ENCODE peak calls at places on chromosome 19, in nine cellular contexts. One of them, this sample, is unnamed.

GRCh38 chr19:10114651-10115391 is 3.3 kb downstream of the P2RY11 start:
- DNase-seq in endothelial cell: no peak
- DNase-seq in B cell: no peak
- DNase-seq in fibroblast of mammary gland: no peak
- DNase-seq in Calu3: no peak
- DNase-seq in progenitor cell of endocrine pancreas: no peak
- DNase-seq in GM13977: no peak
- DNase-seq in left ventricle myocardium inferior: no peak
- DNase-seq in H1: no peak
- DNase-seq in this sample: no peak

GRCh38 chr19:18765224-18765623 is 25.9 kb downstream of the COMP start:
- DNase-seq in GM13977: no peak
- DNase-seq in H1: no peak
- DNase-seq in progenitor cell of endocrine pancreas: no peak
- DNase-seq in fibroblast of mammary gland: no peak
- DNase-seq in Calu3: no peak
- DNase-seq in B cell: no peak
- DNase-seq in endothelial cell: no peak
- DNase-seq in left ventricle myocardium inferior: no peak
- DNase-seq in this sample: no peak

GRCh38 chr19:17441241-17442135 is 7.0 kb downstream of the TMEM221 start:
- DNase-seq in Calu3: no peak
- DNase-seq in progenitor cell of endocrine pancreas: no peak
- DNase-seq in endothelial cell: peak; percentile 40
- DNase-seq in fibroblast of mammary gland: peak; percentile 66
- DNase-seq in left ventricle myocardium inferior: no peak
- DNase-seq in H1: no peak
- DNase-seq in B cell: no peak
- DNase-seq in GM13977: peak; percentile 58
- DNase-seq in this sample: no peak

GRCh38 chr19:5434351-5434917 is 20.8 kb upstream of the ZNRF4 start:
- DNase-seq in H1: no peak
- DNase-seq in progenitor cell of endocrine pancreas: no peak
- DNase-seq in GM13977: no peak
- DNase-seq in left ventricle myocardium inferior: no peak
- DNase-seq in Calu3: no peak
- DNase-seq in fibroblast of mammary gland: no peak
- DNase-seq in B cell: no peak
- DNase-seq in endothelial cell: no peak
- DNase-seq in this sample: no peak

GRCh38 chr19:14114854-14115253 is 2.7 kb downstream of the PRKACA start:
- DNase-seq in H1: no peak
- DNase-seq in endothelial cell: peak; percentile 72
- DNase-seq in progenitor cell of endocrine pancreas: no peak
- DNase-seq in fibroblast of mammary gland: peak; percentile 25
- DNase-seq in GM13977: peak; percentile 60
- DNase-seq in Calu3: peak; percentile 71
- DNase-seq in left ventricle myocardium inferior: peak; percentile 67
- DNase-seq in B cell: peak; percentile 58
- DNase-seq in this sample: no peak

GRCh38 chr19:17409990-17410389 is 4.6 kb upstream of the BST2 start:
- DNase-seq in Calu3: no peak
- DNase-seq in progenitor cell of endocrine pancreas: no peak
- DNase-seq in B cell: no peak
- DNase-seq in fibroblast of mammary gland: no peak
- DNase-seq in left ventricle myocardium inferior: no peak
- DNase-seq in GM13977: no peak
- DNase-seq in endothelial cell: no peak
- DNase-seq in H1: no peak
- DNase-seq in this sample: no peak

GRCh38 chr19:6092329-6093286 is 17.7 kb downstream of the RFX2 start:
- DNase-seq in GM13977: no peak
- DNase-seq in H1: peak; percentile 34
- DNase-seq in endothelial cell: peak; percentile 25
- DNase-seq in progenitor cell of endocrine pancreas: peak; percentile 59
- DNase-seq in left ventricle myocardium inferior: peak; percentile 84
- DNase-seq in B cell: no peak
- DNase-seq in Calu3: peak; percentile 81
- DNase-seq in fibroblast of mammary gland: peak; percentile 85
- DNase-seq in this sample: no peak

GRCh38 chr19:19630062-19630414 is 2.0 kb upstream of the LPAR2 start:
- DNase-seq in B cell: no peak
- DNase-seq in endothelial cell: no peak
- DNase-seq in progenitor cell of endocrine pancreas: no peak
- DNase-seq in GM13977: no peak
- DNase-seq in left ventricle myocardium inferior: no peak
- DNase-seq in Calu3: no peak
- DNase-seq in H1: no peak
- DNase-seq in fibroblast of mammary gland: no peak
- DNase-seq in this sample: no peak

GRCh38 chr19:16726916-16727315 is 7.3 kb downstream of the NWD1 start:
- DNase-seq in Calu3: no peak
- DNase-seq in fibroblast of mammary gland: no peak
- DNase-seq in endothelial cell: no peak
- DNase-seq in GM13977: no peak
- DNase-seq in H1: no peak
- DNase-seq in progenitor cell of endocrine pancreas: no peak
- DNase-seq in B cell: no peak
- DNase-seq in left ventricle myocardium inferior: no peak
- DNase-seq in this sample: no peak

DNA sequence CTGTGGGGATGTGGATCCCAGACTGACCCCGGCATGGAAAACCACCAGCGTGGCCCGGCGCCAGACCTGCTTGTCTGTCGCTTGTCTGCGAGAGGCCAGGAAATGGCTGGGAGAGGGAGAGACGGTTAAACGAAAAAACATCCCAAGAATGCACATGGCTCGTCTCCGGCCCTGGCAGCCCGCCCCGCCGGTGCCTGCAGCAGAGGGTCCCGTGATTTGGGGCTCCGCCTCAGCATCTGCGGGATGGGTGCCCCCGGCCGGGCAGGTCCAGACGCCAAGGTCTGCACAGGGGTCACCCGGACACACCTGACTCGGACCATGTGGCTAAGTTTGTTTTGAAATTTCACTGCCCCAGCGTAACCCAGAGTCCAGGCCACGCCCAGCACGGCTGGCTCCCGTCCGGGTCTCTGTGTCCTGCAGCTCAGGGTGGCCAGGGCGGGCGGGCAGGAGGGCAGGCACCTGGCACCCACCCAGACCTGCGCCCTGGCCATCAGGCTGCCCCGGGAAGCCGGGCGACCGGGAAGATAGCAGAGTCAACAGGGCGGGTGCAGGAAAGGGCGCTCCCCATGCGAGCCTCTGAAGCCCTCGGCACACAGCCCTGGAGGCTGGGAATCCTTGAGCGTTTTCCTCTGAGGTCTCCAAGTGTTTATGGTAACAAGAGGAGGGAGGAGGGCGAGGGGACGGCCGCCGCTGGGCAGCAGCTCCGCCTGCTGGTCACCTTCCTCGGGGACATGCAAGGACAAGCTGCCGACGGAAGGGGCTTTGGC is 103.2 kb downstream of the GADD45B start:
- DNase-seq in endothelial cell: peak; percentile 85
- DNase-seq in fibroblast of mammary gland: peak; percentile 90
- DNase-seq in H1: peak; percentile 76
- DNase-seq in GM13977: peak; percentile 86
- DNase-seq in B cell: no peak
- DNase-seq in progenitor cell of endocrine pancreas: peak; percentile 78
- DNase-seq in left ventricle myocardium inferior: peak; percentile 90
- DNase-seq in Calu3: peak; percentile 87
- DNase-seq in this sample: peak; percentile 95
- TF ChIP-seq CTCF in endothelial cell: peak; percentile 67
- TF ChIP-seq CTCF in fibroblast of mammary gland: peak; percentile 82
- TF ChIP-seq CTCF in H1: peak; percentile 88
- TF ChIP-seq CTCF in GM13977: peak; percentile 91
- TF ChIP-seq CTCF in B cell: peak; percentile 29
- TF ChIP-seq CTCF in progenitor cell of endocrine pancreas: peak; percentile 92
- TF ChIP-seq CTCF in left ventricle myocardium inferior: peak; percentile 96
- TF ChIP-seq CTCF in Calu3: peak; percentile 78
- TF ChIP-seq CTCF in this sample: peak; percentile 97

DNA sequence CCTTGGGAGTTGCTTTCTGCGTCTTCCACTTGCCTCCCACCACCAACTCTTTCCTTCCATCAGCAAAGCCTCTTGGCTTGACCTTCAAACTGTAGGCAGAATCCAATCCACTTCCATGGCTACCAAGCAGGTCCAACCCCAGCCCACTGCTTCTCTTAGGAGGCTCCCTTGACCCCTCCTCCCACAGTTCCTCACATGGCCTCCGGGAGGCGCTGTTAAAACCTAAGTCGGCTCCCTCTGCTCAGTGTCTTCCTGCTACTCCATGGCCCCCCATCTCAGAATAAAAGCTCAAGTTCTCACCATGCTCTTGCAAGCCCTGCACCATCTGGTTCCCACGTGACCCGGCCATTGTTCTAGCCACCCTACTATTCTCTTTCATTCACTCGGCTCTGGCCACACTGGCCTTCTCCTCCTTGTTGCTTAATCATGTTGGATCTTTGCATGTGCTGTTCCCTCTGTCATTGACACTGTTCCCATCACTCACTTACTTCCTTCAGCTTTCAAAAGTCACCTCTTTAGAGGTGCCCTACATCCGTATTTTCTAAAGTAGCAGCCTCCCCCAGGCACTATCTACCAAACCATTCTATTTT is 7.5 kb downstream of the IZUMO2 start:
- DNase-seq in progenitor cell of endocrine pancreas: no peak
- DNase-seq in Calu3: no peak
- DNase-seq in H1: no peak
- DNase-seq in left ventricle myocardium inferior: no peak
- DNase-seq in endothelial cell: no peak
- DNase-seq in fibroblast of mammary gland: no peak
- DNase-seq in GM13977: no peak
- DNase-seq in B cell: no peak
- DNase-seq in this sample: no peak
- TF ChIP-seq CTCF in progenitor cell of endocrine pancreas: peak; percentile 25
- TF ChIP-seq CTCF in Calu3: peak; percentile 45
- TF ChIP-seq CTCF in H1: peak; percentile 52
- TF ChIP-seq CTCF in left ventricle myocardium inferior: no peak
- TF ChIP-seq CTCF in endothelial cell: no peak
- TF ChIP-seq CTCF in fibroblast of mammary gland: no peak
- TF ChIP-seq CTCF in GM13977: peak; percentile 27
- TF ChIP-seq CTCF in B cell: no peak
- TF ChIP-seq CTCF in this sample: no peak

DNA sequence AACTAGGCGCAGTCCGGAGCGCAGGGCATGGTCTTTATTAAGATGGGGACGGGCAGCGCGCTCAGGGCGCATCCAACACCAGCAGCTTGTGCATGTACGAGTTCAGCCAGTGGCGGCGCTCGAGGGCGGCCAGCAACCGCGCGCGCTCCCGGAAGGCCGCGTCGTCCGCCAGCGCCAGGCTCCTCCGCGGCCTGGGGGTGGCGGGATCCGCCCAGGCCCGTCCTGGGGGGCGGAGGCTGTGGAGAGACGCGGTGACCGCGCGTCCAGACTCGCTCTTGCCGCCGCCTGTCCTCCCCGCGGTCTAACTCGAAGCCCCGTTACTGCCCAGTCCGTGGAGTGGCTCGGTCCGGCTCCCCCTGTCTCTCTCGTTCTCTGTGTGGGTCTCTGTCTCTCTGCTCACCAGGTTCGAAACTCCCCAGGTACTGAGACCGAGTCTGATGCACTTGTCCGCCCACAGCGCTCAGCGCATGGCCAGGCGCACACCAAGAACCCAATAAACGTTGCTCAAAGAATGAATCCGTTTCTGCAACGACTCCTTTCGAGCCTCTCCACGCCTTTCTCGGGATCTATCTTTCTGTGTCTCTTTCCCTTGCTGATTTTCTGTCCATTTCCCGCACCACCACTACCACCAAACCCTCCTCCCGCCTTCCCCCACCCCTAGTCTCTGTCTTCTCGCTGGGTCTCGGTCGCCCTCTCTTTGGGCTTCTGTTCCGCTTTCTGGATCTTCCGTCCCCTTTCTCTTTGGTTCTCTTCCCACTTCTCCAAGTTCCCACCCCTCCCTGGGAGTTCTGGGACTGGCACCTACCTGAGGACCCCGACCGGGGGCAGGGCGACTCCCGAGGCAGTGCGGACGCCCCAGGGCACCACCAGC is 599 bp downstream of the PTH2 start:
- DNase-seq in GM13977: peak; percentile 68
- DNase-seq in H1: no peak
- DNase-seq in B cell: no peak
- DNase-seq in left ventricle myocardium inferior: peak; percentile 38
- DNase-seq in endothelial cell: peak; percentile 75
- DNase-seq in Calu3: peak; percentile 31
- DNase-seq in progenitor cell of endocrine pancreas: no peak
- DNase-seq in fibroblast of mammary gland: peak; percentile 39
- DNase-seq in this sample: peak; percentile 84
- TF ChIP-seq CTCF in GM13977: peak; percentile 55
- TF ChIP-seq CTCF in H1: peak; percentile 82
- TF ChIP-seq CTCF in B cell: peak; percentile 47
- TF ChIP-seq CTCF in left ventricle myocardium inferior: peak; percentile 63
- TF ChIP-seq CTCF in endothelial cell: peak; percentile 76
- TF ChIP-seq CTCF in Calu3: no peak
- TF ChIP-seq CTCF in progenitor cell of endocrine pancreas: peak; percentile 59
- TF ChIP-seq CTCF in fibroblast of mammary gland: no peak
- TF ChIP-seq CTCF in this sample: peak; percentile 55

DNA sequence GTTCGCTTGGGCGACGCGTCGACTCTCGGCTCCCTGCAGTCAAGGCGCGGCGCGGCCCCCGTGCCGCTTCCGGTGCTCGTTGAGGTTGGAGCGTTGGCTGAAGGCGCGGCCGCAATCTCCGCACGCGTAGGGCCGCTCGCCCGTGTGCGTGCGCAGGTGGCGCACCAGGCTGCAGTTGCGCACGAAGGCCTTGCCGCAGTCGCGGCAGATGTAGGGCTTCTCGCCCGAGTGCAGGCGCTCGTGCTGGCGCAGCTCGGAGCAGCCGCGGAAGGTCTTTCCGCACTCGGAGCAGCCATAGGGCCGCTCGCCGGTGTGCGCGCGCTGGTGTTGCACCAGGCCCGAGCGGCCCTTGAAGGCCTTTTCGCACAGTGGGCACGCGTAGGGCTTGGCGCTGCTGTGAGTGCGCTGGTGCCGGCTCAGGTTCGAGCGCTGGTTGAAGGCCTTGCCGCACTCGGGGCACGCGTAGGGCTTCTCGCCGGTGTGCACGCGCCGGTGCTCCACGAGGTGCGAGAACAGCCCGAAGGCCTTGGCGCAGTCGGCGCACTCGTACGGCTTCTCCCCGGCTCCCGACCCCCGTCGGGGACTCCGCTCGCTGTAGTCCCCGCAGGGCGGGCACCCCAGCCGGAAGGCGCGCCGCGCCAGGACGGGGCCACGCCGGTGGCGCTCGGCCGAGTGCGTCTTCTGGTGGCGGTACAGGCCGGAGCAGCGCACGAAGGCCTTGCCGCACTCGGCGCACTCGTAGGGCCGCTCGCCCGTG is 5.3 kb upstream of the ZNF497 start:
- DNase-seq in B cell: no peak
- DNase-seq in Calu3: no peak
- DNase-seq in H1: no peak
- DNase-seq in progenitor cell of endocrine pancreas: no peak
- DNase-seq in GM13977: no peak
- DNase-seq in fibroblast of mammary gland: no peak
- DNase-seq in endothelial cell: no peak
- DNase-seq in left ventricle myocardium inferior: no peak
- DNase-seq in this sample: no peak
- TF ChIP-seq CTCF in B cell: no peak
- TF ChIP-seq CTCF in Calu3: no peak
- TF ChIP-seq CTCF in H1: no peak
- TF ChIP-seq CTCF in progenitor cell of endocrine pancreas: no peak
- TF ChIP-seq CTCF in GM13977: no peak
- TF ChIP-seq CTCF in fibroblast of mammary gland: no peak
- TF ChIP-seq CTCF in endothelial cell: no peak
- TF ChIP-seq CTCF in left ventricle myocardium inferior: no peak
- TF ChIP-seq CTCF in this sample: no peak